ENCODE peak calls at places on chromosome 4, in seven cellular contexts. One of them, this sample, is unnamed.

GRCh38 chr4:99855677-99856076 is 38.5 kb downstream of the LAMTOR3 start:
- DNase-seq in GM20000: peak
- DNase-seq in SK-MEL-5: no peak
- DNase-seq in lower lobe of right lung: no peak
- DNase-seq in NCI-H2081: no peak
- DNase-seq in NCI-H2171 treated with DMSO at 0.1 percent for 48 hours: no peak
- DNase-seq in AG04450: no peak
- DNase-seq in this sample: no peak

GRCh38 chr4:82372502-82372873 is 1.3 kb downstream of the HNRNPD start:
- DNase-seq in SK-MEL-5: peak
- DNase-seq in GM20000: peak
- DNase-seq in lower lobe of right lung: no peak
- DNase-seq in NCI-H2171 treated with DMSO at 0.1 percent for 48 hours: peak
- DNase-seq in NCI-H2081: peak
- DNase-seq in AG04450: no peak
- DNase-seq in this sample: no peak

GRCh38 chr4:153365003-153365402 is 20.5 kb downstream of the MND1 start:
- DNase-seq in lower lobe of right lung: peak
- DNase-seq in NCI-H2081: no peak
- DNase-seq in NCI-H2171 treated with DMSO at 0.1 percent for 48 hours: no peak
- DNase-seq in GM20000: no peak
- DNase-seq in SK-MEL-5: no peak
- DNase-seq in AG04450: no peak
- DNase-seq in this sample: no peak

GRCh38 chr4:140793291-140793690 is 37.1 kb upstream of the TBC1D9 start:
- DNase-seq in NCI-H2171 treated with DMSO at 0.1 percent for 48 hours: peak
- DNase-seq in NCI-H2081: no peak
- DNase-seq in GM20000: no peak
- DNase-seq in lower lobe of right lung: no peak
- DNase-seq in SK-MEL-5: no peak
- DNase-seq in AG04450: no peak
- DNase-seq in this sample: no peak

GRCh38 chr4:17721496-17722360 is 59.7 kb downstream of the FAM184B start:
- DNase-seq in NCI-H2081: no peak
- DNase-seq in AG04450: no peak
- DNase-seq in GM20000: no peak
- DNase-seq in NCI-H2171 treated with DMSO at 0.1 percent for 48 hours: no peak
- DNase-seq in lower lobe of right lung: no peak
- DNase-seq in SK-MEL-5: peak
- DNase-seq in this sample: no peak

GRCh38 chr4:122450847-122451246 is 5.7 kb downstream of the IL2 start:
- DNase-seq in GM20000: no peak
- DNase-seq in lower lobe of right lung: no peak
- DNase-seq in NCI-H2171 treated with DMSO at 0.1 percent for 48 hours: no peak
- DNase-seq in SK-MEL-5: peak
- DNase-seq in AG04450: no peak
- DNase-seq in NCI-H2081: peak
- DNase-seq in this sample: peak

GRCh38 chr4:185738038-185738552 is 73.9 kb downstream of the SORBS2 start:
- DNase-seq in NCI-H2171 treated with DMSO at 0.1 percent for 48 hours: no peak
- DNase-seq in lower lobe of right lung: no peak
- DNase-seq in SK-MEL-5: no peak
- DNase-seq in AG04450: no peak
- DNase-seq in NCI-H2081: no peak
- DNase-seq in GM20000: no peak
- DNase-seq in this sample: no peak

GRCh38 chr4:125314676-125315570 is at the start of gene FAT4:
- DNase-seq in GM20000: peak
- DNase-seq in lower lobe of right lung: peak
- DNase-seq in SK-MEL-5: peak
- DNase-seq in NCI-H2171 treated with DMSO at 0.1 percent for 48 hours: peak
- DNase-seq in AG04450: peak
- DNase-seq in NCI-H2081: peak
- DNase-seq in this sample: peak

GRCh38 chr4:75327804-75328512 is 186.2 kb downstream of the RCHY1 start:
- DNase-seq in SK-MEL-5: no peak
- DNase-seq in GM20000: no peak
- DNase-seq in lower lobe of right lung: no peak
- DNase-seq in NCI-H2171 treated with DMSO at 0.1 percent for 48 hours: no peak
- DNase-seq in AG04450: no peak
- DNase-seq in NCI-H2081: no peak
- DNase-seq in this sample: no peak

GRCh38 chr4:37400326-37400881 is 155.9 kb downstream of the NWD2 start:
- DNase-seq in GM20000: peak
- DNase-seq in lower lobe of right lung: no peak
- DNase-seq in NCI-H2171 treated with DMSO at 0.1 percent for 48 hours: no peak
- DNase-seq in AG04450: no peak
- DNase-seq in SK-MEL-5: peak
- DNase-seq in NCI-H2081: no peak
- DNase-seq in this sample: peak

GRCh38 chr4:143352052-143352451 is 15.4 kb downstream of the GAB1 start:
- DNase-seq in SK-MEL-5: no peak
- DNase-seq in AG04450: no peak
- DNase-seq in GM20000: no peak
- DNase-seq in NCI-H2081: peak
- DNase-seq in lower lobe of right lung: no peak
- DNase-seq in NCI-H2171 treated with DMSO at 0.1 percent for 48 hours: no peak
- DNase-seq in this sample: peak

GRCh38 chr4:6469898-6470501 is 2.4 kb downstream of the PPP2R2C start:
- DNase-seq in SK-MEL-5: no peak
- DNase-seq in lower lobe of right lung: no peak
- DNase-seq in NCI-H2081: no peak
- DNase-seq in NCI-H2171 treated with DMSO at 0.1 percent for 48 hours: no peak
- DNase-seq in GM20000: no peak
- DNase-seq in AG04450: no peak
- DNase-seq in this sample: no peak

GRCh38 chr4:6134612-6135220 is 65.6 kb downstream of the JAKMIP1 start:
- DNase-seq in GM20000: peak
- DNase-seq in NCI-H2171 treated with DMSO at 0.1 percent for 48 hours: no peak
- DNase-seq in NCI-H2081: no peak
- DNase-seq in lower lobe of right lung: no peak
- DNase-seq in SK-MEL-5: peak
- DNase-seq in AG04450: no peak
- DNase-seq in this sample: no peak

GRCh38 chr4:2103843-2104547 is 44.9 kb downstream of the NAT8L start:
- DNase-seq in lower lobe of right lung: no peak
- DNase-seq in NCI-H2081: no peak
- DNase-seq in AG04450: no peak
- DNase-seq in SK-MEL-5: no peak
- DNase-seq in GM20000: no peak
- DNase-seq in NCI-H2171 treated with DMSO at 0.1 percent for 48 hours: no peak
- DNase-seq in this sample: no peak

GRCh38 chr4:155571184-155571944 is 95.3 kb upstream of the GUCY1A1 start:
- DNase-seq in SK-MEL-5: no peak
- DNase-seq in GM20000: no peak
- DNase-seq in NCI-H2081: no peak
- DNase-seq in NCI-H2171 treated with DMSO at 0.1 percent for 48 hours: no peak
- DNase-seq in lower lobe of right lung: no peak
- DNase-seq in AG04450: no peak
- DNase-seq in this sample: no peak

This sample was measured in COLO829.